ENCODE peak calls at places on chromosomes 2 and 18, in seven cellular contexts. One of them, this sample, is unnamed.

GRCh38 chr2:98936917-98937351 is 909 bp upstream of the CRACDL start:
- DNase-seq in HepG2: no peak
- DNase-seq in GM12878: no peak
- DNase-seq in K562: no peak
- DNase-seq in SK-N-SH: peak; percentile 45
- DNase-seq in HCT116: no peak
- DNase-seq in Panc1: no peak
- DNase-seq in this sample: peak; percentile 74

GRCh38 chr2:48250474-48250844 is 279.5 kb upstream of the STON1 start:
- DNase-seq in HepG2: no peak
- DNase-seq in GM12878: no peak
- DNase-seq in K562: no peak
- DNase-seq in SK-N-SH: no peak
- DNase-seq in HCT116: no peak
- DNase-seq in Panc1: no peak
- DNase-seq in this sample: no peak

GRCh38 chr2:109407401-109408335 is 206.1 kb downstream of the SEPTIN10 start:
- DNase-seq in HepG2: no peak
- DNase-seq in GM12878: no peak
- DNase-seq in K562: no peak
- DNase-seq in SK-N-SH: no peak
- DNase-seq in HCT116: no peak
- DNase-seq in Panc1: no peak
- DNase-seq in this sample: no peak

GRCh38 chr18:79750980-79751571 is 46.7 kb upstream of the KCNG2 start:
- DNase-seq in HepG2: no peak
- DNase-seq in GM12878: no peak
- DNase-seq in K562: no peak
- DNase-seq in SK-N-SH: no peak
- DNase-seq in HCT116: no peak
- DNase-seq in Panc1: no peak
- DNase-seq in this sample: no peak

GRCh38 chr2:154368148-154368547 is 330.3 kb upstream of the KCNJ3 start:
- DNase-seq in HepG2: no peak
- DNase-seq in GM12878: no peak
- DNase-seq in K562: no peak
- DNase-seq in SK-N-SH: no peak
- DNase-seq in HCT116: no peak
- DNase-seq in Panc1: no peak
- DNase-seq in this sample: no peak

GRCh38 chr2:199465988-199466703 is 8.4 kb upstream of the SATB2 start:
- DNase-seq in HepG2: no peak
- DNase-seq in GM12878: no peak
- DNase-seq in K562: no peak
- DNase-seq in SK-N-SH: no peak
- DNase-seq in HCT116: no peak
- DNase-seq in Panc1: no peak
- DNase-seq in this sample: no peak

GRCh38 chr18:13222371-13223281 is 4.1 kb downstream of the LDLRAD4 start:
- DNase-seq in HepG2: peak; percentile 42
- DNase-seq in GM12878: no peak
- DNase-seq in K562: no peak
- DNase-seq in SK-N-SH: peak; percentile 77
- DNase-seq in HCT116: no peak
- DNase-seq in Panc1: no peak
- DNase-seq in this sample: no peak

GRCh38 chr2:234989183-234989701 is 37.4 kb downstream of the SH3BP4 start:
- DNase-seq in HepG2: no peak
- DNase-seq in GM12878: no peak
- DNase-seq in K562: no peak
- DNase-seq in SK-N-SH: peak; percentile 71
- DNase-seq in HCT116: no peak
- DNase-seq in Panc1: no peak
- DNase-seq in this sample: no peak

GRCh38 chr18:42048150-42048549 is 93.1 kb downstream of the PIK3C3 start:
- DNase-seq in HepG2: peak; percentile 73
- DNase-seq in GM12878: no peak
- DNase-seq in K562: no peak
- DNase-seq in SK-N-SH: no peak
- DNase-seq in HCT116: no peak
- DNase-seq in Panc1: no peak
- DNase-seq in this sample: no peak

DNA sequence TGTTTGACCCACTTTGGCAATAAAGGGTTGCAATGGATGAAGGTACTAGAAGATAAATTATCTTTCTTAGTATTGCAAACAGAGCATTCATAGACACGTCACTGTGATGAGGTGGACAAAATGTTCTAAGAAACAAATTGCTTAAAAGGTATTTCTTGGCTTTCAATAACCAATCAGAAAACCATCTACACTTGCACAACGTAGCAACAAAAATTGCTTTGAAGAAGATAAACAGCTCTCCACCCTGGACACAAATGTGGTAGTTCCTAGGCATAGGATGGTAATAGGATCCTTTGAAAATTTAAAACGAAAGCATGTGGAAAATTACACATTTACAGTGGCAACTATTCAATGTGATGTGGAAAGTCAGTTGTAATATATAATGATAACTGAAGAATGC is 439.9 kb upstream of the ETAA1 start:
- DNase-seq in HepG2: no peak
- DNase-seq in GM12878: no peak
- DNase-seq in K562: no peak
- DNase-seq in SK-N-SH: no peak
- DNase-seq in HCT116: no peak
- DNase-seq in Panc1: no peak
- DNase-seq in this sample: no peak
- H3K4me3 ChIP-seq in HepG2: no peak overlapping the region
- H3K4me3 ChIP-seq in GM12878: no peak overlapping the region
- H3K4me3 ChIP-seq in K562: no peak overlapping the region
- H3K4me3 ChIP-seq in SK-N-SH: no peak overlapping the region
- H3K4me3 ChIP-seq in HCT116: no peak overlapping the region
- H3K4me3 ChIP-seq in Panc1: no peak overlapping the region
- H3K4me3 ChIP-seq in this sample: no peak overlapping the region

DNA sequence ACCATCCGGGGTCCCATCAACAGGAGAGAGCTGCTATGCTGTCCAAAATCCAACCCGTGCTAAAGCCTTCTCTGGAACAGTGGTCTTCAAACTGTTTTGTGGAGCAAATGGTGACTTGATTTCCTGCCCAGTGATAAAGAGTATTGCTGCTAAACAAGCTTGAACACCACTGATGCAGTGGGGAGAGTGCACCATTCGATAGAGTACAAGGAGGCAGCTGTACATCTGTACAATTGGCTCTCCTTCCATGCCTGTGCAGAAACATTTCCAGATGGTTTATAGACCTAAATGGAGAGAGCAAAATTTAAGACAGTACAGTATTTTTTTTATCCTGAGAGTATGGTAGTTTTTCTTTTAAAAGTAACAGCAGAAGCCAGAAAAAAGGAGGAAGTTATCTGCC is 20.0 kb downstream of the HJURP start:
- DNase-seq in HepG2: no peak
- DNase-seq in GM12878: no peak
- DNase-seq in K562: no peak
- DNase-seq in SK-N-SH: no peak
- DNase-seq in HCT116: no peak
- DNase-seq in Panc1: no peak
- DNase-seq in this sample: no peak
- TF ChIP-seq SIN3A in HepG2: no peak
- TF ChIP-seq SIN3A in GM12878: no peak
- TF ChIP-seq SIN3A in K562: no peak
- TF ChIP-seq SIN3A in SK-N-SH: no peak
- TF ChIP-seq SIN3A in HCT116: no peak
- TF ChIP-seq SIN3A in Panc1: no peak
- TF ChIP-seq SIN3A in this sample: no peak

GRCh38 chr2:39479696-39480095 is 42.6 kb upstream of the MAP4K3 start:
- DNase-seq in HepG2: no peak
- DNase-seq in GM12878: no peak
- DNase-seq in K562: no peak
- DNase-seq in SK-N-SH: no peak
- DNase-seq in HCT116: no peak
- DNase-seq in Panc1: no peak
- DNase-seq in this sample: no peak

GRCh38 chr2:39481611-39482010 is 44.5 kb upstream of the MAP4K3 start:
- DNase-seq in HepG2: no peak
- DNase-seq in GM12878: no peak
- DNase-seq in K562: no peak
- DNase-seq in SK-N-SH: no peak
- DNase-seq in HCT116: no peak
- DNase-seq in Panc1: no peak
- DNase-seq in this sample: no peak

GRCh38 chr2:39470580-39470979 is 33.5 kb upstream of the MAP4K3 start:
- DNase-seq in HepG2: no peak
- DNase-seq in GM12878: no peak
- DNase-seq in K562: no peak
- DNase-seq in SK-N-SH: no peak
- DNase-seq in HCT116: no peak
- DNase-seq in Panc1: no peak
- DNase-seq in this sample: no peak

DNA sequence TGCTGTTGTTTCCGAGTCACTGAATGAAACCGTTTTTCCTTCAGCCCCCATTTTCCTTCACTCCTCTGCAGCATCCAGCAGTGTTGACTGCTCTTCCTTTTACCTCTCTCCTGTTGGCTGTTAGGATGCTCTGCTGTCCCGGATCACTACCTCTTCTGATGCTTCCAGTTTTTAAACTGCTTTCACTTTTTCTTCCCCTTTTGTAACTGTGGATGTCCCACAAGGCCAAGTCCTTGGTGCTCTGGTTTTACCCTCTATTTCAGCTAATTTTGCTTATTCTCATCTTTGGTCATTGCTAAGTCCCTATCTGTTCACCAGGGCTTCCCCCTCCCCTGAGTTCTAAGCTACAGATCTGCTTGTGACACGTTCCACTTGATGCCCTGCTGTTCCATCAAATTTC is 39.4 kb upstream of the MAP4K3 start:
- DNase-seq in HepG2: no peak
- DNase-seq in GM12878: no peak
- DNase-seq in K562: no peak
- DNase-seq in SK-N-SH: no peak
- DNase-seq in HCT116: no peak
- DNase-seq in Panc1: no peak
- DNase-seq in this sample: no peak
- H3K4me3 ChIP-seq in HepG2: no peak overlapping the region
- H3K4me3 ChIP-seq in GM12878: no peak overlapping the region
- H3K4me3 ChIP-seq in K562: no peak overlapping the region
- H3K4me3 ChIP-seq in SK-N-SH: no peak overlapping the region
- H3K4me3 ChIP-seq in HCT116: no peak overlapping the region
- H3K4me3 ChIP-seq in Panc1: no peak overlapping the region
- H3K4me3 ChIP-seq in this sample: no peak overlapping the region

DNA sequence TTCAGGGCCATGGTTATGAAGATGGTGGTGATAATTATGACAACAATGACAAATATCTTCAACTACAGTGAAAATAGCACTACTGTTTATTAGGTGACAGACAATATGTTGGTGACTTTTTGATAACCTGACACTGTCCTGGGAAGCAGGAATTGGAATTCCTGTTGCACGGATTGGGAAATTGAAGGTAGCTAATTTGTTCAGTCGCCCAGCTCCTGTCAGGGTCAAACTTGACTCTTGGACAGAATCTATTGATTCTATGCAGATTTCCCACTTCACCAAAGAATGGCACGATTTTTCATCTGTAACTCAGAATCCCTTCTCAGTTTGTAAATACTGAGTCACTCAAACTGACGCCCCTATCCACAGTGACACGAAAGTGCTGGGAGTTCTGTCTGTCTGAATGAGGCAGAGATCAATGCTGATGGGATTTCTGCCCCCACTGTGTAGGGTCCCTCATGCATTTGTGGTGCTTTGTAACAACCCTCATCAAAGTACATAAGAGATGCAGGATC is 779.5 kb upstream of the ID2 start:
- DNase-seq in HepG2: no peak
- DNase-seq in GM12878: no peak
- DNase-seq in K562: no peak
- DNase-seq in SK-N-SH: no peak
- DNase-seq in HCT116: no peak
- DNase-seq in Panc1: no peak
- DNase-seq in this sample: no peak
- TF ChIP-seq SIN3A in HepG2: no peak
- TF ChIP-seq SIN3A in GM12878: no peak
- TF ChIP-seq SIN3A in K562: no peak
- TF ChIP-seq SIN3A in SK-N-SH: no peak
- TF ChIP-seq SIN3A in HCT116: no peak
- TF ChIP-seq SIN3A in Panc1: no peak
- TF ChIP-seq SIN3A in this sample: no peak

DNA sequence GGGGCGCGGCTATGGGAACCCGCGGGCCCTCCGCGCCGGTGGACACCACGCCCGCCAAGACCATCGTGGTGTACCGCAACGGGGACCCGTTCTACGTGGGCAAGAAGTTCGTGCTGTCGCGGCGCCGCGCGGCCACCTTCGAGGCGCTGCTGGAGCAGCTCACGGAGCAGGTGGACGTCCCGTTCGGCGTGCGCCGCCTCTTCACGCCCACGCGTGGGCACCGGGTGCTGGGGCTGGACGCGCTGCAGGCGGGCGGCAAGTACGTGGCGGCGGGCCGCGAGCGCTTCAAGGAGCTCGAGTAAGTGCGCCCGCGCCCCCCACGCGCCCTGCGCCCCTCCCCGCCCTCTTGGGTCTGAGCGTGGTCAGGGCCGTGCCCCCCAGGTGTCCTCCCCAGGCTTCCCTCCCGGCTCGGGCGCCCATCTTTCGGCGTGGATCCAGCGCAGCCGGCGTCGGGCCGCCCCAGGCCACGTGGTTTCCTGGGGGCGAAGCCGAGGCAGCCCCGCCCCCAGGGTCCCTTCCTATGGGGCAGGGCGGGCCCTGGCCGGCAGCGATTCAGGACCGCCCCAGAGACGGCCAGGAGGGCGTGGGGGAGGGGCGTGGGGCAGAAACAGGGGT is 473 bp downstream of the DCDC2C start:
- DNase-seq in HepG2: no peak
- DNase-seq in GM12878: no peak
- DNase-seq in K562: no peak
- DNase-seq in SK-N-SH: peak; percentile 86
- DNase-seq in HCT116: no peak
- DNase-seq in Panc1: no peak
- DNase-seq in this sample: no peak
- H3K4me3 ChIP-seq in HepG2: no peak overlapping the region
- H3K4me3 ChIP-seq in GM12878: no peak overlapping the region
- H3K4me3 ChIP-seq in K562: no peak overlapping the region
- H3K4me3 ChIP-seq in SK-N-SH: peak overlapping the region; percentile 33
- H3K4me3 ChIP-seq in HCT116: no peak overlapping the region
- H3K4me3 ChIP-seq in Panc1: no peak overlapping the region
- H3K4me3 ChIP-seq in this sample: peak overlapping the region; percentile 35

This sample was measured in H1.